ENCODE peak calls at places on chromosomes 16 and 17, in four cellular contexts. H is K562, F is HL-60, L is GM12878. A is an unnamed sample.

GRCh38 chr17:78366109-78366848 is 6.4 kb upstream of the SOCS3 start:
- DNase-seq in H (no peak), F (no peak), L (no peak), A (no peak)

GRCh38 chr17:78885956-78886355 is 17.0 kb downstream of the CEP295NL start:
- DNase-seq in H (no peak), F (no peak), L (no peak), A (no peak)

GRCh38 chr16:48053346-48053745 is 102.4 kb downstream of the ABCC12 start:
- DNase-seq in H (no peak), F (no peak), L (no peak), A (no peak)

GRCh38 chr16:278863-279366 is 1.5 kb upstream of the ARHGDIG start:
- DNase-seq in H (peak; percentile 70), F (no peak), L (peak; percentile 8), A (peak; percentile 73)

GRCh38 chr17:77182205-77182604 is 41.4 kb downstream of the SEC14L1 start:
- DNase-seq in H (no peak), F (peak; percentile 32), L (no peak), A (no peak)

GRCh38 chr16:30533748-30534367 is 800 bp downstream of the ZNF747 start:
- DNase-seq in H (no peak), F (no peak), L (no peak), A (no peak)

GRCh38 chr17:43979671-43980070 is 24.8 kb upstream of the NAGS start:
- DNase-seq in H (no peak), F (no peak), L (no peak), A (no peak)

GRCh38 chr17:74901353-74902145 is 8.1 kb upstream of the FADS6 start:
- DNase-seq in H (no peak), F (no peak), L (no peak), A (no peak)

GRCh38 chr17:70521821-70522256 is 352.5 kb downstream of the KCNJ2 start:
- DNase-seq in H (no peak), F (no peak), L (no peak), A (no peak)

GRCh38 chr16:651844-652243 is 2.7 kb downstream of the WDR90 start:
- DNase-seq in H (no peak), F (peak; percentile 77), L (no peak), A (no peak)

GRCh38 chr17:61579961-61580360 is 11.1 kb downstream of the NACA2 start:
- DNase-seq in H (peak; percentile 21), F (no peak), L (no peak), A (no peak)

GRCh38 chr17:62628845-62629555 is 1.5 kb downstream of the MRC2 start:
- DNase-seq in H (no peak), F (no peak), L (no peak), A (no peak)

GRCh38 chr17:12667299-12667958 is 1.7 kb downstream of the MYOCD start:
- DNase-seq in H (peak; percentile 34), F (no peak), L (no peak), A (peak; percentile 18)

GRCh38 chr16:19860146-19861030 is 24.3 kb downstream of the GPRC5B start:
- DNase-seq in H (no peak), F (no peak), L (no peak), A (no peak)

GRCh38 chr16:30401768-30402425 is 5.5 kb upstream of the ZNF771 start:
- DNase-seq in H (peak; percentile 30), F (no peak), L (no peak), A (no peak)

GRCh38 chr16:84964729-84965128 is 46.6 kb downstream of the ZDHHC7 start:
- DNase-seq in H (no peak), F (no peak), L (no peak), A (no peak)

GRCh38 chr17:57011482-57012015 is 33.6 kb downstream of the SCPEP1 start:
- DNase-seq in H (no peak), F (no peak), L (no peak), A (no peak)

GRCh38 chr16:52976539-52977167 is 76.0 kb downstream of the CHD9NB start:
- DNase-seq in H (peak; percentile 30), F (no peak), L (no peak), A (peak; percentile 7)

GRCh38 chr17:2395258-2396170 is 5.3 kb downstream of the MNT start:
- DNase-seq in H (peak; percentile 54), F (no peak), L (no peak), A (no peak)

GRCh38 chr16:27234603-27235002 is 31.3 kb downstream of the KDM8 start:
- DNase-seq in H (no peak), F (no peak), L (no peak), A (no peak)

GRCh38 chr17:41013606-41014005 is 4.7 kb upstream of the KRTAP3-1 start:
- DNase-seq in H (no peak), F (no peak), L (no peak), A (no peak)

GRCh38 chr17:73536700-73537680 is 107.3 kb downstream of the SDK2 start:
- DNase-seq in H (no peak), F (no peak), L (no peak), A (no peak)

GRCh38 chr16:1077877-1078578 is 5.5 kb downstream of the SSTR5 start:
- DNase-seq in H (no peak), F (no peak), L (no peak), A (no peak)

GRCh38 chr17:48767263-48767774 is 38.8 kb upstream of the HOXB13 start:
- DNase-seq in H (no peak), F (no peak), L (no peak), A (no peak)

GRCh38 chr17:69525920-69526841 is 111.7 kb downstream of the MAP2K6 start:
- DNase-seq in H (peak; percentile 54), F (peak; percentile 21), L (no peak), A (no peak)

GRCh38 chr17:66431080-66431795 is 128.8 kb downstream of the PRKCA start:
- DNase-seq in H (no peak), F (peak; percentile 82), L (no peak), A (no peak)

GRCh38 chr16:68275611-68276191 is 11.4 kb downstream of the SLC7A6 start:
- DNase-seq in H (no peak), F (no peak), L (peak; percentile 96), A (no peak)

GRCh38 chr16:84044108-84044488 is 1.5 kb upstream of the SLC38A8 start:
- DNase-seq in H (peak; percentile 64), F (no peak), L (no peak), A (no peak)

GRCh38 chr16:56226187-56226586 is 34.9 kb downstream of the GNAO1 start:
- DNase-seq in H (no peak), F (peak; percentile 10), L (no peak), A (no peak)

GRCh38 chr17:62193297-62193696 is 128.2 kb upstream of the MED13 start:
- DNase-seq in H (no peak), F (no peak), L (no peak), A (no peak)

GRCh38 chr17:79009397-79010303 is at the start of gene CANT1:
- DNase-seq in H (peak; percentile 91), F (peak; percentile 57), L (peak; percentile 64), A (peak; percentile 99)

GRCh38 chr17:13420294-13421277 is 181.1 kb downstream of the HS3ST3A1 start:
- DNase-seq in H (no peak), F (peak; percentile 17), L (no peak), A (no peak)

DNA sequence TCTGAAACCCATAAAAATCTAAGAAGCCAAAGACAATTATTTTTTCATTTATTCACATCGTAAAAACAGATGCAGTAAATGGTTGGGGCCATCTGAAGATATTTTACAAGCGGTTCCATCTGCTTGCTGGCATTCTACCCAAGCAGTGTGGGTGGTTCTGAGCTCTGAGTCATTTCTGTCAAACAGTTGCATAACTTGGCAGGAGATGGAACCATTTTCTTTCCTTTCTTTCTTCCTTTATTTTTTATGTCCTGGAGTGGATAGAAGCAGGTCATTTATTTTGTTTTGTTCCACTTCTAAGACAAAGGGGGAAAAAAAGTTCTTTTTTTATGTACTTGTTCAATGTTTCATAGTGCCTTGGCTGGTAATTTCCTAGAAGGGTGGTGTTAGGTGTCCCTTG is 1151.9 kb upstream of the GOT2 start:
- DNase-seq in H (no peak), F (no peak), L (no peak), A (no peak)
- TF ChIP-seq SPI1 in H (no peak), F (no peak), L (no peak), A (no peak)

GRCh38 chr17:1110844-1111598 is 68.8 kb downstream of the ABR start:
- DNase-seq in H (no peak), F (peak; percentile 63), L (no peak), A (no peak)
- TF ChIP-seq SPI1 in H (no peak), F (peak; percentile 44), L (no peak), A (no peak)

DNA sequence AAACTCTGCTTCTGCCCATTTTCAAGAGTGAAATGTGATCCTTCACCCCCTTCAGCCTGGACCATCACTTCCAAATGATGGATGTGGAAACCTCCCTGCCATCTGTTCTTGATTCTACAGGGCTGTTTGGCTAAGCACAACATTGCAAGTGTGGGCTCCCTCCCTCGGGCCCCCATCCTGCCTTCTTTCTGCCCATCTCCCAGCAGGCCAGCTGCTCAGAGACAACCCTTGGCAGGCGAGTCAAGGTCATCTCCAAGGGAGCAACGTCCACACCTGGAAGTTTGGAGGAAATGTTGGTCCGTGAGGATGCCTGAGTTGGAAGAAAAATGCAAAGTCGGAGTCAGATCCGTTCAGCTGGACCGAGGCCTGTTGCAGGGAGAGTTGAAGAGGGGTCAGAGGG is 94.0 kb downstream of the RMI2 start:
- DNase-seq in H (no peak), F (no peak), L (no peak), A (no peak)
- TF ChIP-seq SPI1 in H (no peak), F (no peak), L (no peak), A (no peak)

GRCh38 chr17:18141210-18141803 is 32.8 kb downstream of the MYO15A start:
- DNase-seq in H (peak; percentile 63), F (no peak), L (no peak), A (peak; percentile 51)

GRCh38 chr17:18140648-18141047 is 32.1 kb downstream of the MYO15A start:
- DNase-seq in H (no peak), F (no peak), L (no peak), A (no peak)

GRCh38 chr17:18139498-18139897 is 30.9 kb downstream of the MYO15A start:
- DNase-seq in H (no peak), F (no peak), L (no peak), A (no peak)

GRCh38 chr17:18139092-18139491 is 30.5 kb downstream of the MYO15A start:
- DNase-seq in H (no peak), F (no peak), L (no peak), A (no peak)

GRCh38 chr17:18139949-18140348 is 31.4 kb downstream of the MYO15A start:
- DNase-seq in H (peak; percentile 56), F (no peak), L (no peak), A (no peak)
- TF ChIP-seq SPI1 in H (no peak), F (no peak), L (no peak), A (no peak)

DNA sequence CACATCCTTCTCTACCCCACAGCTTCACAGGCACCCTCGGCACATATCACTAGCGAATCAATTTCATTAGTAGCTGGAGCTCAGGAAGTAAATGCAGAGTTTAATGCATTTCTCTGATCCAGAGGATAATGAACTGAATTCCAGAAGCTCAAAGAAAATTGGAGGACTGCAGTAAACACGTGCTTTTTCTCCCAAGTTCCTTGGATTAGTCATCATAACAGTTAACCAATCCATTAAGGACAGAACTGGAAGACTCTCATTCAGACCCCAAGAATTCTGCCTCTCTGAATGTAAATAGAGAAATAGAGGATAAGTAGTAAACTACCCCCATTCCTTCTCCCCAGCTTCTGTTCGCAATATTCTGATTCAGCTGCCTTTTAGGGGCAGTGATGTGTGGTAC is 40.7 kb downstream of the DUSP14 start:
- DNase-seq in H (no peak), F (no peak), L (no peak), A (no peak)
- TF ChIP-seq SPI1 in H (no peak), F (no peak), L (no peak), A (no peak)